ENCODE peak calls at places on chromosomes 3 and 15, in four cellular contexts. L, B, K and X are unnamed samples.

GRCh38 chr3:116188231-116188785 is 257.0 kb downstream of the LSAMP start:
- DNase-seq in L (no peak), K (no peak), B (no peak), X (no peak)

GRCh38 chr15:42315435-42316020 is 42.3 kb upstream of the TMEM87A start:
- DNase-seq in B (no peak), K (no peak), L (no peak), X (no peak)

GRCh38 chr3:61847784-61848462 is 286.6 kb downstream of the PTPRG start:
- DNase-seq in L (no peak), B (peak; percentile 17), K (no peak), X (no peak)

GRCh38 chr3:43017038-43017437 is 37.9 kb downstream of the GASK1A start:
- DNase-seq in B (no peak), L (no peak), K (no peak), X (no peak)

GRCh38 chr3:42533161-42533897 is 30.9 kb downstream of the VIPR1 start:
- DNase-seq in L (no peak), K (no peak), B (no peak), X (no peak)

GRCh38 chr15:89654847-89655805 is at the start of gene KIF7:
- DNase-seq in L (peak; percentile 42), B (peak; percentile 32), K (no peak), X (peak; percentile 73)

GRCh38 chr15:77393471-77393840 is 26.4 kb downstream of the PEAK1 start:
- DNase-seq in K (no peak), L (no peak), B (no peak), X (no peak)

GRCh38 chr3:8777201-8777977 is 8.0 kb upstream of the OXTR start:
- DNase-seq in B (no peak), L (no peak), K (no peak), X (no peak)

GRCh38 chr3:134864644-134865043 is 69.6 kb downstream of the EPHB1 start:
- DNase-seq in K (no peak), L (no peak), B (no peak), X (no peak)

GRCh38 chr15:74892313-74892712 is 2.5 kb downstream of the MPI start:
- DNase-seq in B (no peak), K (no peak), L (no peak), X (no peak)

GRCh38 chr3:18061737-18062136 is 319.3 kb upstream of the TBC1D5 start:
- DNase-seq in B (no peak), L (no peak), K (no peak), X (no peak)

GRCh38 chr15:57667171-57667924 is 39.2 kb upstream of the POLR2M start:
- DNase-seq in B (peak; percentile 16), K (no peak), L (peak; percentile 65), X (no peak)

GRCh38 chr3:188139466-188139865 is 14.5 kb upstream of the LPP start:
- DNase-seq in L (no peak), K (no peak), B (no peak), X (no peak)

GRCh38 chr15:64985382-64986033 is 4.2 kb downstream of the SPG21 start:
- DNase-seq in B (peak; percentile 64), K (no peak), L (peak; percentile 51), X (no peak)

GRCh38 chr3:149809694-149810093 is 3.3 kb upstream of the RNF13 start:
- DNase-seq in L (no peak), B (no peak), K (no peak), X (no peak)

GRCh38 chr15:101500865-101501551 is 11.5 kb upstream of the PCSK6 start:
- DNase-seq in K (no peak), B (no peak), L (no peak), X (no peak)

GRCh38 chr3:144770813-144771400 is 799.3 kb downstream of the DIPK2A start:
- DNase-seq in K (no peak), B (peak; percentile 32), L (peak; percentile 33), X (no peak)

GRCh38 chr3:60841355-60841754 is 409.9 kb downstream of the FHIT start:
- DNase-seq in B (peak; percentile 74), K (no peak), L (peak; percentile 27), X (no peak)

GRCh38 chr3:127768346-127769008 is 53.8 kb downstream of the MGLL start:
- DNase-seq in K (no peak), B (no peak), L (peak; percentile 58), X (no peak)

GRCh38 chr3:187807086-187807862 is 62.0 kb upstream of the BCL6 start:
- DNase-seq in K (no peak), L (no peak), B (no peak), X (no peak)

GRCh38 chr3:195238626-195239118 is 32.3 kb downstream of the XXYLT1 start:
- DNase-seq in L (no peak), K (no peak), B (no peak), X (no peak)

GRCh38 chr3:108008931-108009635 is 81.7 kb downstream of the CD47 start:
- DNase-seq in K (no peak), B (no peak), L (no peak), X (no peak)

GRCh38 chr3:132966374-132966773 is 71.8 kb upstream of the TMEM108 start:
- DNase-seq in L (no peak), K (no peak), B (no peak), X (no peak)

GRCh38 chr3:48119495-48120193 is 68.6 kb downstream of the CDC25A start:
- DNase-seq in K (no peak), L (no peak), B (no peak), X (no peak)

GRCh38 chr3:39127907-39128303 is 20.4 kb downstream of the TTC21A start:
- DNase-seq in B (no peak), K (no peak), L (no peak), X (no peak)

GRCh38 chr3:39127296-39127906 is 19.9 kb downstream of the TTC21A start:
- DNase-seq in B (no peak), K (no peak), L (no peak), X (no peak)

GRCh38 chr3:39125837-39126500 is 18.5 kb downstream of the TTC21A start:
- DNase-seq in L (no peak), B (peak; percentile 28), K (no peak), X (no peak)

GRCh38 chr3:39124876-39125836 is 17.7 kb downstream of the TTC21A start:
- DNase-seq in K (no peak), B (peak; percentile 20), L (peak; percentile 65), X (peak; percentile 53)

DNA sequence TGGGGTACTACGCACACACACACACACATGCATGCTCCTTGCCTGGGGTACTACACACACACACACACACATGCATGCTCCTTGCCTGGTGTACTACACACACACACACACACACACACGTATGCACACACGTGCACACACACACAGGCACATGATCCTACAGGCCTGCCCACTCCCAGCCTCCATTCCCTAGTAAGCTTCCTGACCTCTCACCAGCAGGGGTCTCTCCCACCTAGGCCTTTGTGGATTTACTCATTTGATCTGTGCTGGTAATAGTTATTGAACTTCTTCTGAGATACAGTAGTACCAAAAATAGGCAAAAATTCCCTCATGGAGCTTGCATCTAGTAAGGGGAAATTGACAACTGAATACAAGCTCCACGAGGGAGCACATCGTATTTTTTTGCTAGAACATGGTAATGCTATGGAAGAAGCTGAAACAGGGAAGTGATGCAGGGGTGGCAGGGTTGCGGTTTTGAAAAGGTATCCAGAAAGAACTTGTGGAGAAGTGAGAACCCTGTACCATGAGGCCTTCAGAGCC is 19.1 kb downstream of the TTC21A start:
- DNase-seq in B (peak; percentile 56), L (peak; percentile 72), K (no peak), X (peak; percentile 68)
- TF ChIP-seq POLR2AphosphoS2 in B (no peak), L (no peak), K (no peak), X (no peak)

DNA sequence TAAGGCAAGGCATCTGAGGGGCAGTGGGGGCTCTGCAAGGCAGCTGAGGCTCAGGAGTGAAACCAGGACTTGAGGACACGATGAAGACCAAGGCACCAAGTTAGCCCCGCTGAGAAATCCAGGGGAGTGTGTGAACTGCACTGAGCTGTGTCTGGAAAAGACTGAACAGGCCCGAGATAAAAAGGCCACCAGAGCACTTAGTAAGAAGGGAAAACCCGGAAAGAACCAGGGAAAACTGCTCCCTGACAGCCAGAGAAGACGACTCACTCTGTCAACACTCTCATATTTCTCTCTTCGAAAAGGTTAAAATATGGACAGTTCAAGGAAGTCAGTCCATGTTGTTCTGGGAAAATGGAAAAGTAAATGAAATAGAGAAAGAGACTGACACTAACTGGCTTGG is 109.0 kb downstream of the SEC22A start:
- DNase-seq in B (no peak), K (no peak), L (peak; percentile 35), X (no peak)
- TF ChIP-seq POLR2AphosphoS2 in B (no peak), K (no peak), L (no peak), X (no peak)

GRCh38 chr15:60373327-60373726 is 24.5 kb downstream of the ANXA2 start:
- DNase-seq in L (peak; percentile 19), B (no peak), K (no peak), X (no peak)
- TF ChIP-seq POLR2AphosphoS2 in L (no peak), B (no peak), K (no peak), X (no peak)

GRCh38 chr3:123732447-123732846 is 147.6 kb upstream of the HACD2 start:
- DNase-seq in L (peak; percentile 70), B (peak; percentile 68), K (no peak), X (no peak)

GRCh38 chr3:123734527-123734902 is 149.6 kb downstream of the MYLK start:
- DNase-seq in L (no peak), B (no peak), K (no peak), X (no peak)

GRCh38 chr3:123735456-123735855 is 148.7 kb downstream of the MYLK start:
- DNase-seq in K (no peak), B (no peak), L (no peak), X (no peak)

GRCh38 chr3:123733805-123734526 is 149.1 kb upstream of the HACD2 start:
- DNase-seq in L (peak; percentile 23), K (no peak), B (peak; percentile 25), X (no peak)

DNA sequence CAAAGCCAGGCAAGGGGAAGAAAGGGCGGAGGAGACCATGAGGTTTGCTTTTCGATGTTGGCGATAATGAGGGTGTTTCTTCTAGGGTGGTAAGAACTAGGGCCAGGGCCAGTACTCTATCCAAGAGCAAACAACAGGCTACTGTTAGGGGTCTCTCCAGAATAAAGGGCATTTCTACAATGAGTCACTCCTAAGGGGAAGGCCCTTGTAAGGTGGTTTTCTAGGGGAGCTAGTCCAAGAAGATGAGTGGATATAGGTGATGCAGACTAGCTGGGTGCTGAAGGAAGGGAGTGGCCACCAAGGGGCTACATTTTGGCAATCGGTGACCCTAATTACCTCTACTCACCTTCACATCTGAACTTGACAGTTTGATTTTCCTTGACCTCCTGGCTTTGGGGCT is 148.5 kb upstream of the HACD2 start:
- DNase-seq in L (no peak), K (no peak), B (no peak), X (no peak)
- TF ChIP-seq POLR2AphosphoS2 in L (no peak), K (no peak), B (no peak), X (no peak)

DNA sequence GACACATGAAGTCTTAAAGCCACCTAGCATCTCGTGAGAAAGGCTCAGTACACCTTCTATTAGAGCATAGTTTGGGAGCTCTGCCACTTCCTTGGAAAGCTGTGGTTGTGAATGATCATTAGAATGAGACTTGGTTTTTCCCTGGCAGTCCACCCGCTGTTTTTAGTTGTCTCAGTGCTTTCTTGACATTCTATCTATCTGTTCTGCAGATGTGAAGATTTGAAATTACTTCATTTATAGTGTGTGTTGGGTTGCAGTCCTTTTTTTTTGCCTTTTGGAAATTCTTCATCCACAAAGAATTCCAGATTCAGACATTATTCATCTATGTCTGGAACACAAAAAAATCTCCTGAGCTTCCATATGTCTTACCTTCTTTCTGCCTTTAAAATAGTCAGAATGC is 23.7 kb downstream of the PPP2R3A start:
- DNase-seq in K (no peak), B (no peak), L (no peak), X (no peak)
- TF ChIP-seq POLR2AphosphoS2 in K (no peak), B (no peak), L (no peak), X (no peak)